ENCODE peak calls at places on chromosomes 4 and X, in nine cellular contexts. One of them, this sample, is unnamed.

GRCh38 chrX:96483642-96484160 is 200.9 kb upstream of the DIAPH2 start:
- DNase-seq in ELR: no peak
- DNase-seq in epithelial cell of esophagus: no peak
- DNase-seq in stimulated activated CD4-positive, alpha-beta T cell treated with anti-CD3 and anti-CD28 coated beads, Interleukin-12 subunit alpha, Interleukin-12 subunit beta, amount 100 ng/mL, for 4 hours: no peak
- DNase-seq in CD8-positive, alpha-beta T cell: no peak
- DNase-seq in mesenteric fat pad: no peak
- DNase-seq in GM23338: peak; percentile 2
- DNase-seq in activated T-helper 1 cell treated with anti-CD3 and anti-CD28 coated beads, Interleukin-2, amount 50 U/mL, for 16 hours: no peak
- DNase-seq in activated T-cell treated with anti-CD3 and anti-CD28 coated beads for 1 hour: no peak
- DNase-seq in this sample: no peak

GRCh38 chr4:8115916-8116315 is 42.7 kb downstream of the ABLIM2 start:
- DNase-seq in ELR: no peak
- DNase-seq in epithelial cell of esophagus: no peak
- DNase-seq in stimulated activated CD4-positive, alpha-beta T cell treated with anti-CD3 and anti-CD28 coated beads, Interleukin-12 subunit alpha, Interleukin-12 subunit beta, amount 100 ng/mL, for 4 hours: no peak
- DNase-seq in CD8-positive, alpha-beta T cell: no peak
- DNase-seq in mesenteric fat pad: no peak
- DNase-seq in GM23338: no peak
- DNase-seq in activated T-helper 1 cell treated with anti-CD3 and anti-CD28 coated beads, Interleukin-2, amount 50 U/mL, for 16 hours: no peak
- DNase-seq in activated T-cell treated with anti-CD3 and anti-CD28 coated beads for 1 hour: no peak
- DNase-seq in this sample: no peak

GRCh38 chrX:9465380-9466114 is 689 bp downstream of the TBL1X start:
- DNase-seq in ELR: peak; percentile 9
- DNase-seq in epithelial cell of esophagus: no peak
- DNase-seq in stimulated activated CD4-positive, alpha-beta T cell treated with anti-CD3 and anti-CD28 coated beads, Interleukin-12 subunit alpha, Interleukin-12 subunit beta, amount 100 ng/mL, for 4 hours: peak; percentile 27
- DNase-seq in CD8-positive, alpha-beta T cell: peak; percentile 44
- DNase-seq in mesenteric fat pad: no peak
- DNase-seq in GM23338: peak; percentile 40
- DNase-seq in activated T-helper 1 cell treated with anti-CD3 and anti-CD28 coated beads, Interleukin-2, amount 50 U/mL, for 16 hours: no peak
- DNase-seq in activated T-cell treated with anti-CD3 and anti-CD28 coated beads for 1 hour: peak; percentile 19
- DNase-seq in this sample: no peak

GRCh38 chr4:120995611-120996010 is 73.1 kb upstream of the PRDM5 start:
- DNase-seq in ELR: peak; percentile 67
- DNase-seq in epithelial cell of esophagus: no peak
- DNase-seq in stimulated activated CD4-positive, alpha-beta T cell treated with anti-CD3 and anti-CD28 coated beads, Interleukin-12 subunit alpha, Interleukin-12 subunit beta, amount 100 ng/mL, for 4 hours: no peak
- DNase-seq in CD8-positive, alpha-beta T cell: no peak
- DNase-seq in mesenteric fat pad: no peak
- DNase-seq in GM23338: no peak
- DNase-seq in activated T-helper 1 cell treated with anti-CD3 and anti-CD28 coated beads, Interleukin-2, amount 50 U/mL, for 16 hours: no peak
- DNase-seq in activated T-cell treated with anti-CD3 and anti-CD28 coated beads for 1 hour: no peak
- DNase-seq in this sample: no peak

GRCh38 chrX:66872771-66873170 is 233.9 kb upstream of the EDA2R start:
- DNase-seq in ELR: no peak
- DNase-seq in epithelial cell of esophagus: no peak
- DNase-seq in stimulated activated CD4-positive, alpha-beta T cell treated with anti-CD3 and anti-CD28 coated beads, Interleukin-12 subunit alpha, Interleukin-12 subunit beta, amount 100 ng/mL, for 4 hours: no peak
- DNase-seq in CD8-positive, alpha-beta T cell: no peak
- DNase-seq in mesenteric fat pad: no peak
- DNase-seq in GM23338: no peak
- DNase-seq in activated T-helper 1 cell treated with anti-CD3 and anti-CD28 coated beads, Interleukin-2, amount 50 U/mL, for 16 hours: no peak
- DNase-seq in activated T-cell treated with anti-CD3 and anti-CD28 coated beads for 1 hour: no peak
- DNase-seq in this sample: no peak

GRCh38 chr4:173202395-173202794 is 33.8 kb downstream of the GALNT7 start:
- DNase-seq in ELR: no peak
- DNase-seq in epithelial cell of esophagus: no peak
- DNase-seq in stimulated activated CD4-positive, alpha-beta T cell treated with anti-CD3 and anti-CD28 coated beads, Interleukin-12 subunit alpha, Interleukin-12 subunit beta, amount 100 ng/mL, for 4 hours: no peak
- DNase-seq in CD8-positive, alpha-beta T cell: no peak
- DNase-seq in mesenteric fat pad: no peak
- DNase-seq in GM23338: no peak
- DNase-seq in activated T-helper 1 cell treated with anti-CD3 and anti-CD28 coated beads, Interleukin-2, amount 50 U/mL, for 16 hours: no peak
- DNase-seq in activated T-cell treated with anti-CD3 and anti-CD28 coated beads for 1 hour: no peak
- DNase-seq in this sample: no peak

GRCh38 chr4:175369087-175369486 is 443.0 kb downstream of the GPM6A start:
- DNase-seq in ELR: peak; percentile 64
- DNase-seq in epithelial cell of esophagus: peak; percentile 5
- DNase-seq in stimulated activated CD4-positive, alpha-beta T cell treated with anti-CD3 and anti-CD28 coated beads, Interleukin-12 subunit alpha, Interleukin-12 subunit beta, amount 100 ng/mL, for 4 hours: no peak
- DNase-seq in CD8-positive, alpha-beta T cell: no peak
- DNase-seq in mesenteric fat pad: no peak
- DNase-seq in GM23338: no peak
- DNase-seq in activated T-helper 1 cell treated with anti-CD3 and anti-CD28 coated beads, Interleukin-2, amount 50 U/mL, for 16 hours: no peak
- DNase-seq in activated T-cell treated with anti-CD3 and anti-CD28 coated beads for 1 hour: no peak
- DNase-seq in this sample: no peak

GRCh38 chrX:45070116-45071007 is 130.3 kb downstream of the DIPK2B start:
- DNase-seq in ELR: peak; percentile 55
- DNase-seq in epithelial cell of esophagus: peak; percentile 46
- DNase-seq in stimulated activated CD4-positive, alpha-beta T cell treated with anti-CD3 and anti-CD28 coated beads, Interleukin-12 subunit alpha, Interleukin-12 subunit beta, amount 100 ng/mL, for 4 hours: no peak
- DNase-seq in CD8-positive, alpha-beta T cell: no peak
- DNase-seq in mesenteric fat pad: no peak
- DNase-seq in GM23338: peak; percentile 41
- DNase-seq in activated T-helper 1 cell treated with anti-CD3 and anti-CD28 coated beads, Interleukin-2, amount 50 U/mL, for 16 hours: no peak
- DNase-seq in activated T-cell treated with anti-CD3 and anti-CD28 coated beads for 1 hour: no peak
- DNase-seq in this sample: no peak

GRCh38 chr4:2352171-2352570 is 66.3 kb downstream of the ZFYVE28 start:
- DNase-seq in ELR: no peak
- DNase-seq in epithelial cell of esophagus: no peak
- DNase-seq in stimulated activated CD4-positive, alpha-beta T cell treated with anti-CD3 and anti-CD28 coated beads, Interleukin-12 subunit alpha, Interleukin-12 subunit beta, amount 100 ng/mL, for 4 hours: no peak
- DNase-seq in CD8-positive, alpha-beta T cell: no peak
- DNase-seq in mesenteric fat pad: peak; percentile 81
- DNase-seq in GM23338: no peak
- DNase-seq in activated T-helper 1 cell treated with anti-CD3 and anti-CD28 coated beads, Interleukin-2, amount 50 U/mL, for 16 hours: no peak
- DNase-seq in activated T-cell treated with anti-CD3 and anti-CD28 coated beads for 1 hour: no peak
- DNase-seq in this sample: peak; percentile 81

GRCh38 chrX:102659790-102660757 is 8.8 kb downstream of the GPRASP1 start:
- DNase-seq in ELR: peak; percentile 70
- DNase-seq in epithelial cell of esophagus: peak; percentile 59
- DNase-seq in stimulated activated CD4-positive, alpha-beta T cell treated with anti-CD3 and anti-CD28 coated beads, Interleukin-12 subunit alpha, Interleukin-12 subunit beta, amount 100 ng/mL, for 4 hours: peak; percentile 77
- DNase-seq in CD8-positive, alpha-beta T cell: peak; percentile 81
- DNase-seq in mesenteric fat pad: peak; percentile 93
- DNase-seq in GM23338: peak; percentile 75
- DNase-seq in activated T-helper 1 cell treated with anti-CD3 and anti-CD28 coated beads, Interleukin-2, amount 50 U/mL, for 16 hours: peak; percentile 58
- DNase-seq in activated T-cell treated with anti-CD3 and anti-CD28 coated beads for 1 hour: peak; percentile 71
- DNase-seq in this sample: peak; percentile 84

GRCh38 chr4:48379587-48380140 is 38.3 kb downstream of the SLAIN2 start:
- DNase-seq in ELR: no peak
- DNase-seq in epithelial cell of esophagus: peak; percentile 6
- DNase-seq in stimulated activated CD4-positive, alpha-beta T cell treated with anti-CD3 and anti-CD28 coated beads, Interleukin-12 subunit alpha, Interleukin-12 subunit beta, amount 100 ng/mL, for 4 hours: no peak
- DNase-seq in CD8-positive, alpha-beta T cell: no peak
- DNase-seq in mesenteric fat pad: no peak
- DNase-seq in GM23338: no peak
- DNase-seq in activated T-helper 1 cell treated with anti-CD3 and anti-CD28 coated beads, Interleukin-2, amount 50 U/mL, for 16 hours: no peak
- DNase-seq in activated T-cell treated with anti-CD3 and anti-CD28 coated beads for 1 hour: no peak
- DNase-seq in this sample: no peak

GRCh38 chrX:19886375-19886774 is 1.0 kb downstream of the SH3KBP1 start:
- DNase-seq in ELR: no peak
- DNase-seq in epithelial cell of esophagus: no peak
- DNase-seq in stimulated activated CD4-positive, alpha-beta T cell treated with anti-CD3 and anti-CD28 coated beads, Interleukin-12 subunit alpha, Interleukin-12 subunit beta, amount 100 ng/mL, for 4 hours: no peak
- DNase-seq in CD8-positive, alpha-beta T cell: no peak
- DNase-seq in mesenteric fat pad: no peak
- DNase-seq in GM23338: peak; percentile 13
- DNase-seq in activated T-helper 1 cell treated with anti-CD3 and anti-CD28 coated beads, Interleukin-2, amount 50 U/mL, for 16 hours: no peak
- DNase-seq in activated T-cell treated with anti-CD3 and anti-CD28 coated beads for 1 hour: no peak
- DNase-seq in this sample: no peak

GRCh38 chr4:126727461-126727860 is 905.3 kb upstream of the INTU start:
- DNase-seq in ELR: peak; percentile 13
- DNase-seq in epithelial cell of esophagus: peak; percentile 77
- DNase-seq in stimulated activated CD4-positive, alpha-beta T cell treated with anti-CD3 and anti-CD28 coated beads, Interleukin-12 subunit alpha, Interleukin-12 subunit beta, amount 100 ng/mL, for 4 hours: no peak
- DNase-seq in CD8-positive, alpha-beta T cell: no peak
- DNase-seq in mesenteric fat pad: no peak
- DNase-seq in GM23338: no peak
- DNase-seq in activated T-helper 1 cell treated with anti-CD3 and anti-CD28 coated beads, Interleukin-2, amount 50 U/mL, for 16 hours: no peak
- DNase-seq in activated T-cell treated with anti-CD3 and anti-CD28 coated beads for 1 hour: no peak
- DNase-seq in this sample: no peak

GRCh38 chrX:1169198-1169597 is 43.3 kb downstream of the CRLF2 start:
- DNase-seq in ELR: no peak
- DNase-seq in epithelial cell of esophagus: no peak
- DNase-seq in stimulated activated CD4-positive, alpha-beta T cell treated with anti-CD3 and anti-CD28 coated beads, Interleukin-12 subunit alpha, Interleukin-12 subunit beta, amount 100 ng/mL, for 4 hours: no peak
- DNase-seq in CD8-positive, alpha-beta T cell: no peak
- DNase-seq in mesenteric fat pad: no peak
- DNase-seq in GM23338: no peak
- DNase-seq in activated T-helper 1 cell treated with anti-CD3 and anti-CD28 coated beads, Interleukin-2, amount 50 U/mL, for 16 hours: no peak
- DNase-seq in activated T-cell treated with anti-CD3 and anti-CD28 coated beads for 1 hour: no peak
- DNase-seq in this sample: no peak

GRCh38 chrX:12956704-12957541 is 18.0 kb upstream of the TMSB4X start:
- DNase-seq in ELR: peak; percentile 58
- DNase-seq in epithelial cell of esophagus: peak; percentile 37
- DNase-seq in stimulated activated CD4-positive, alpha-beta T cell treated with anti-CD3 and anti-CD28 coated beads, Interleukin-12 subunit alpha, Interleukin-12 subunit beta, amount 100 ng/mL, for 4 hours: no peak
- DNase-seq in CD8-positive, alpha-beta T cell: peak; percentile 58
- DNase-seq in mesenteric fat pad: no peak
- DNase-seq in GM23338: peak; percentile 41
- DNase-seq in activated T-helper 1 cell treated with anti-CD3 and anti-CD28 coated beads, Interleukin-2, amount 50 U/mL, for 16 hours: no peak
- DNase-seq in activated T-cell treated with anti-CD3 and anti-CD28 coated beads for 1 hour: no peak
- DNase-seq in this sample: no peak

GRCh38 chrX:132412208-132412607 is 76.6 kb downstream of the MBNL3 start:
- DNase-seq in ELR: no peak
- DNase-seq in epithelial cell of esophagus: no peak
- DNase-seq in stimulated activated CD4-positive, alpha-beta T cell treated with anti-CD3 and anti-CD28 coated beads, Interleukin-12 subunit alpha, Interleukin-12 subunit beta, amount 100 ng/mL, for 4 hours: no peak
- DNase-seq in CD8-positive, alpha-beta T cell: no peak
- DNase-seq in mesenteric fat pad: no peak
- DNase-seq in GM23338: peak; percentile 88
- DNase-seq in activated T-helper 1 cell treated with anti-CD3 and anti-CD28 coated beads, Interleukin-2, amount 50 U/mL, for 16 hours: no peak
- DNase-seq in activated T-cell treated with anti-CD3 and anti-CD28 coated beads for 1 hour: no peak
- DNase-seq in this sample: no peak

GRCh38 chrX:15911729-15912550 is 57.3 kb upstream of the AP1S2 start:
- DNase-seq in ELR: no peak
- DNase-seq in epithelial cell of esophagus: no peak
- DNase-seq in stimulated activated CD4-positive, alpha-beta T cell treated with anti-CD3 and anti-CD28 coated beads, Interleukin-12 subunit alpha, Interleukin-12 subunit beta, amount 100 ng/mL, for 4 hours: no peak
- DNase-seq in CD8-positive, alpha-beta T cell: no peak
- DNase-seq in mesenteric fat pad: no peak
- DNase-seq in GM23338: no peak
- DNase-seq in activated T-helper 1 cell treated with anti-CD3 and anti-CD28 coated beads, Interleukin-2, amount 50 U/mL, for 16 hours: no peak
- DNase-seq in activated T-cell treated with anti-CD3 and anti-CD28 coated beads for 1 hour: no peak
- DNase-seq in this sample: no peak

GRCh38 chrX:118455013-118455412 is 40.6 kb upstream of the DOCK11 start:
- DNase-seq in ELR: no peak
- DNase-seq in epithelial cell of esophagus: no peak
- DNase-seq in stimulated activated CD4-positive, alpha-beta T cell treated with anti-CD3 and anti-CD28 coated beads, Interleukin-12 subunit alpha, Interleukin-12 subunit beta, amount 100 ng/mL, for 4 hours: no peak
- DNase-seq in CD8-positive, alpha-beta T cell: no peak
- DNase-seq in mesenteric fat pad: no peak
- DNase-seq in GM23338: no peak
- DNase-seq in activated T-helper 1 cell treated with anti-CD3 and anti-CD28 coated beads, Interleukin-2, amount 50 U/mL, for 16 hours: no peak
- DNase-seq in activated T-cell treated with anti-CD3 and anti-CD28 coated beads for 1 hour: no peak
- DNase-seq in this sample: no peak

GRCh38 chr4:3531306-3531886 is 826 bp downstream of the LRPAP1 start:
- DNase-seq in ELR: peak; percentile 17
- DNase-seq in epithelial cell of esophagus: peak; percentile 60
- DNase-seq in stimulated activated CD4-positive, alpha-beta T cell treated with anti-CD3 and anti-CD28 coated beads, Interleukin-12 subunit alpha, Interleukin-12 subunit beta, amount 100 ng/mL, for 4 hours: no peak
- DNase-seq in CD8-positive, alpha-beta T cell: no peak
- DNase-seq in mesenteric fat pad: no peak
- DNase-seq in GM23338: no peak
- DNase-seq in activated T-helper 1 cell treated with anti-CD3 and anti-CD28 coated beads, Interleukin-2, amount 50 U/mL, for 16 hours: no peak
- DNase-seq in activated T-cell treated with anti-CD3 and anti-CD28 coated beads for 1 hour: no peak
- DNase-seq in this sample: no peak

GRCh38 chr4:186627226-186627865 is 72.0 kb upstream of the MTNR1A start:
- DNase-seq in ELR: peak; percentile 49
- DNase-seq in epithelial cell of esophagus: peak; percentile 51
- DNase-seq in stimulated activated CD4-positive, alpha-beta T cell treated with anti-CD3 and anti-CD28 coated beads, Interleukin-12 subunit alpha, Interleukin-12 subunit beta, amount 100 ng/mL, for 4 hours: no peak
- DNase-seq in CD8-positive, alpha-beta T cell: no peak
- DNase-seq in mesenteric fat pad: no peak
- DNase-seq in GM23338: peak; percentile 23
- DNase-seq in activated T-helper 1 cell treated with anti-CD3 and anti-CD28 coated beads, Interleukin-2, amount 50 U/mL, for 16 hours: no peak
- DNase-seq in activated T-cell treated with anti-CD3 and anti-CD28 coated beads for 1 hour: no peak
- DNase-seq in this sample: no peak

GRCh38 chrX:46788902-46789301 is 30.0 kb upstream of the SLC9A7 start:
- DNase-seq in ELR: peak; percentile 47
- DNase-seq in epithelial cell of esophagus: no peak
- DNase-seq in stimulated activated CD4-positive, alpha-beta T cell treated with anti-CD3 and anti-CD28 coated beads, Interleukin-12 subunit alpha, Interleukin-12 subunit beta, amount 100 ng/mL, for 4 hours: no peak
- DNase-seq in CD8-positive, alpha-beta T cell: no peak
- DNase-seq in mesenteric fat pad: no peak
- DNase-seq in GM23338: peak; percentile 11
- DNase-seq in activated T-helper 1 cell treated with anti-CD3 and anti-CD28 coated beads, Interleukin-2, amount 50 U/mL, for 16 hours: no peak
- DNase-seq in activated T-cell treated with anti-CD3 and anti-CD28 coated beads for 1 hour: no peak
- DNase-seq in this sample: no peak

GRCh38 chr4:80215449-80216052 is 18.2 kb downstream of the PRDM8 start:
- DNase-seq in ELR: peak; percentile 72
- DNase-seq in epithelial cell of esophagus: peak; percentile 38
- DNase-seq in stimulated activated CD4-positive, alpha-beta T cell treated with anti-CD3 and anti-CD28 coated beads, Interleukin-12 subunit alpha, Interleukin-12 subunit beta, amount 100 ng/mL, for 4 hours: no peak
- DNase-seq in CD8-positive, alpha-beta T cell: no peak
- DNase-seq in mesenteric fat pad: no peak
- DNase-seq in GM23338: peak; percentile 52
- DNase-seq in activated T-helper 1 cell treated with anti-CD3 and anti-CD28 coated beads, Interleukin-2, amount 50 U/mL, for 16 hours: no peak
- DNase-seq in activated T-cell treated with anti-CD3 and anti-CD28 coated beads for 1 hour: no peak
- DNase-seq in this sample: no peak

GRCh38 chr4:27005512-27006246 is 145.0 kb downstream of the STIM2 start:
- DNase-seq in ELR: peak; percentile 85
- DNase-seq in epithelial cell of esophagus: peak; percentile 77
- DNase-seq in stimulated activated CD4-positive, alpha-beta T cell treated with anti-CD3 and anti-CD28 coated beads, Interleukin-12 subunit alpha, Interleukin-12 subunit beta, amount 100 ng/mL, for 4 hours: no peak
- DNase-seq in CD8-positive, alpha-beta T cell: no peak
- DNase-seq in mesenteric fat pad: no peak
- DNase-seq in GM23338: no peak
- DNase-seq in activated T-helper 1 cell treated with anti-CD3 and anti-CD28 coated beads, Interleukin-2, amount 50 U/mL, for 16 hours: no peak
- DNase-seq in activated T-cell treated with anti-CD3 and anti-CD28 coated beads for 1 hour: no peak
- DNase-seq in this sample: no peak

GRCh38 chr4:93788712-93789111 is 39.8 kb upstream of the ATOH1 start:
- DNase-seq in ELR: peak; percentile 3
- DNase-seq in epithelial cell of esophagus: peak; percentile 49
- DNase-seq in stimulated activated CD4-positive, alpha-beta T cell treated with anti-CD3 and anti-CD28 coated beads, Interleukin-12 subunit alpha, Interleukin-12 subunit beta, amount 100 ng/mL, for 4 hours: no peak
- DNase-seq in CD8-positive, alpha-beta T cell: no peak
- DNase-seq in mesenteric fat pad: no peak
- DNase-seq in GM23338: peak; percentile 65
- DNase-seq in activated T-helper 1 cell treated with anti-CD3 and anti-CD28 coated beads, Interleukin-2, amount 50 U/mL, for 16 hours: no peak
- DNase-seq in activated T-cell treated with anti-CD3 and anti-CD28 coated beads for 1 hour: no peak
- DNase-seq in this sample: no peak

GRCh38 chr4:169062861-169063197 is 52.8 kb upstream of the CBR4 start:
- DNase-seq in ELR: no peak
- DNase-seq in epithelial cell of esophagus: no peak
- DNase-seq in stimulated activated CD4-positive, alpha-beta T cell treated with anti-CD3 and anti-CD28 coated beads, Interleukin-12 subunit alpha, Interleukin-12 subunit beta, amount 100 ng/mL, for 4 hours: no peak
- DNase-seq in CD8-positive, alpha-beta T cell: no peak
- DNase-seq in mesenteric fat pad: no peak
- DNase-seq in GM23338: no peak
- DNase-seq in activated T-helper 1 cell treated with anti-CD3 and anti-CD28 coated beads, Interleukin-2, amount 50 U/mL, for 16 hours: no peak
- DNase-seq in activated T-cell treated with anti-CD3 and anti-CD28 coated beads for 1 hour: no peak
- DNase-seq in this sample: no peak

GRCh38 chrX:156004740-156005139 is 7.2 kb downstream of the IL9R start:
- DNase-seq in ELR: no peak
- DNase-seq in epithelial cell of esophagus: no peak
- DNase-seq in stimulated activated CD4-positive, alpha-beta T cell treated with anti-CD3 and anti-CD28 coated beads, Interleukin-12 subunit alpha, Interleukin-12 subunit beta, amount 100 ng/mL, for 4 hours: no peak
- DNase-seq in CD8-positive, alpha-beta T cell: no peak
- DNase-seq in mesenteric fat pad: no peak
- DNase-seq in GM23338: no peak
- DNase-seq in activated T-helper 1 cell treated with anti-CD3 and anti-CD28 coated beads, Interleukin-2, amount 50 U/mL, for 16 hours: no peak
- DNase-seq in activated T-cell treated with anti-CD3 and anti-CD28 coated beads for 1 hour: no peak
- DNase-seq in this sample: peak; percentile 36

GRCh38 chr4:8341691-8342090 is 72.1 kb downstream of the HTRA3 start:
- DNase-seq in ELR: no peak
- DNase-seq in epithelial cell of esophagus: no peak
- DNase-seq in stimulated activated CD4-positive, alpha-beta T cell treated with anti-CD3 and anti-CD28 coated beads, Interleukin-12 subunit alpha, Interleukin-12 subunit beta, amount 100 ng/mL, for 4 hours: no peak
- DNase-seq in CD8-positive, alpha-beta T cell: no peak
- DNase-seq in mesenteric fat pad: peak; percentile 89
- DNase-seq in GM23338: no peak
- DNase-seq in activated T-helper 1 cell treated with anti-CD3 and anti-CD28 coated beads, Interleukin-2, amount 50 U/mL, for 16 hours: no peak
- DNase-seq in activated T-cell treated with anti-CD3 and anti-CD28 coated beads for 1 hour: no peak
- DNase-seq in this sample: no peak

GRCh38 chr4:180913750-180914149 is 1329.5 kb upstream of the TENM3 start:
- DNase-seq in ELR: peak; percentile 60
- DNase-seq in epithelial cell of esophagus: peak; percentile 77
- DNase-seq in stimulated activated CD4-positive, alpha-beta T cell treated with anti-CD3 and anti-CD28 coated beads, Interleukin-12 subunit alpha, Interleukin-12 subunit beta, amount 100 ng/mL, for 4 hours: no peak
- DNase-seq in CD8-positive, alpha-beta T cell: no peak
- DNase-seq in mesenteric fat pad: no peak
- DNase-seq in GM23338: no peak
- DNase-seq in activated T-helper 1 cell treated with anti-CD3 and anti-CD28 coated beads, Interleukin-2, amount 50 U/mL, for 16 hours: no peak
- DNase-seq in activated T-cell treated with anti-CD3 and anti-CD28 coated beads for 1 hour: no peak
- DNase-seq in this sample: no peak